ENCODE peak calls at places on chromosomes 6 and 20, in ten cellular contexts. G is HFF-Myc, U is Peyer's patch, C is MCF 10A, R is BE2C, Q is lower leg skin, M is ovary, V is mammary epithelial cell, P is astrocyte of the cerebellum, Y is cardiac muscle cell. Z is an unnamed sample.

GRCh38 chr20:58306421-58307261 is 2.9 kb upstream of the RAB22A start:
- DNase-seq in G (no peak), U (peak; percentile 75), C (peak; percentile 85), R (no peak), Q (peak; percentile 23), M (no peak), V (peak; percentile 98), P (no peak), Y (no peak), Z (no peak)

GRCh38 chr6:164825386-164825785 is 484.0 kb downstream of the C6orf118 start:
- DNase-seq in G (no peak), U (no peak), C (peak; percentile 14), R (no peak), Q (no peak), M (no peak), V (no peak), P (no peak), Y (no peak), Z (no peak)

GRCh38 chr6:61711849-61712248 is 574.2 kb downstream of the KHDRBS2 start:
- DNase-seq in G (no peak), U (no peak), C (peak; percentile 0), R (no peak), Q (no peak), M (no peak), V (no peak), P (no peak), Y (peak; percentile 30), Z (peak; percentile 1)

GRCh38 chr6:167580512-167580911 is 246.2 kb upstream of the AFDN start:
- DNase-seq in G (no peak), U (no peak), C (no peak), R (no peak), Q (no peak), M (no peak), V (no peak), P (no peak), Y (no peak), Z (no peak)

GRCh38 chr20:25863536-25864325 is 167.1 kb upstream of the ZNF337 start:
- DNase-seq in G (no peak), U (no peak), C (no peak), R (no peak), Q (no peak), M (no peak), V (no peak), P (no peak), Y (peak; percentile 45), Z (no peak)

GRCh38 chr6:116218172-116218633 is 35.7 kb downstream of the TSPYL4 start:
- DNase-seq in G (no peak), U (no peak), C (no peak), R (no peak), Q (no peak), M (no peak), V (no peak), P (no peak), Y (no peak), Z (no peak)

GRCh38 chr6:141484726-141485125 is 648.0 kb upstream of the GJE1 start:
- DNase-seq in G (no peak), U (peak; percentile 50), C (no peak), R (no peak), Q (no peak), M (no peak), V (peak; percentile 40), P (no peak), Y (no peak), Z (no peak)

GRCh38 chr6:109236140-109237081 is 141.1 kb downstream of the CEP57L1 start:
- DNase-seq in G (no peak), U (peak; percentile 79), C (no peak), R (peak; percentile 45), Q (no peak), M (no peak), V (no peak), P (no peak), Y (peak; percentile 80), Z (peak; percentile 11)

GRCh38 chr20:40811660-40812414 is 122.8 kb upstream of the MAFB start:
- DNase-seq in G (no peak), U (no peak), C (no peak), R (no peak), Q (no peak), M (no peak), V (no peak), P (no peak), Y (no peak), Z (no peak)
- TF ChIP-seq CTCF in G (peak; percentile 25), U (no peak), C (no peak), R (peak; percentile 19), Q (no peak), M (no peak), V (peak; percentile 3), P (no peak), Y (no peak), Z (peak; percentile 0)

GRCh38 chr6:162443101-162443500 is 284.5 kb downstream of the PRKN start:
- DNase-seq in G (no peak), U (no peak), C (peak; percentile 73), R (no peak), Q (no peak), M (no peak), V (no peak), P (no peak), Y (no peak), Z (peak; percentile 29)

GRCh38 chr6:162448294-162448693 is 279.3 kb downstream of the PRKN start:
- DNase-seq in G (no peak), U (no peak), C (no peak), R (no peak), Q (no peak), M (no peak), V (no peak), P (no peak), Y (peak; percentile 73), Z (no peak)

GRCh38 chr6:162442675-162443074 is 284.9 kb downstream of the PRKN start:
- DNase-seq in G (no peak), U (no peak), C (peak; percentile 17), R (peak; percentile 67), Q (no peak), M (no peak), V (no peak), P (peak; percentile 3), Y (peak; percentile 60), Z (peak; percentile 34)
- TF ChIP-seq CTCF in G (no peak), U (no peak), C (no peak), R (peak; percentile 89), Q (no peak), M (no peak), V (no peak), P (peak; percentile 45), Y (no peak), Z (peak; percentile 65)

GRCh38 chr20:47174844-47175243 is 181.7 kb downstream of the ZMYND8 start:
- DNase-seq in G (no peak), U (no peak), C (no peak), R (no peak), Q (no peak), M (no peak), V (no peak), P (no peak), Y (no peak), Z (no peak)

GRCh38 chr20:47178277-47178676 is 178.2 kb downstream of the ZMYND8 start:
- DNase-seq in G (no peak), U (no peak), C (no peak), R (no peak), Q (no peak), M (no peak), V (no peak), P (no peak), Y (no peak), Z (no peak)

GRCh38 chr20:47175501-47175900 is 181.0 kb downstream of the ZMYND8 start:
- DNase-seq in G (no peak), U (no peak), C (no peak), R (no peak), Q (no peak), M (no peak), V (no peak), P (no peak), Y (peak; percentile 50), Z (no peak)

GRCh38 chr20:47172579-47172978 is 183.9 kb downstream of the ZMYND8 start:
- DNase-seq in G (no peak), U (no peak), C (no peak), R (no peak), Q (no peak), M (no peak), V (no peak), P (no peak), Y (no peak), Z (no peak)

DNA sequence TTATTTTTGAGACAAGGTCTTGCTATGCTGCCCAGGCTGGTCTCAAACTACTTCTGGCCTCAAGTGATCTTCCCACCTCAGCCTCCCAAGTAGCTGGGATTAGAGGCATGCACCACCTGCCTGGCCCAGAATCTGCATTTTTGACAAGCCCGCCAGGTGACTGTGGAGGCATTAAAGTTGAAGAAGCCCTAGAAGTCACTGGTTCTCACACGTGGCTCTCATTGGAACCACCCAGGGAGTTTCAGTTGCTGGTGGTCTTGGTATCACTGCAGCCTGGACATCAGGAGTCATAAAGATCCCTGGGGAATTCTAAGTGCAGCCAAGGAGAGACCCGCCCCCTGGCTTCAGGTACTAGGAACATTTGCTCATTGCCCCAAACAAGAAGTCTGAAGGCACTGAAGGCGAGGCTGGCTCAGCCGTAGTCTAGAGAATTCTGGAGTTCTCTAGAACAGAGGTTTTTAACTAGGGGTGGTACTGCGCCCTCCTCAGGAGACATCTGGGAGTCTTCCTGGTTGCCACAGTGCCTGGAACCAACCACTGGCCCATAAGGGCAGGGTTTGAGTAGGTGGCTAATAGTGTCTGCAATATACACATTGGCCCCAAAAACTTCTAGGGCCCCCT is 182.8 kb downstream of the ZMYND8 start:
- DNase-seq in G (no peak), U (no peak), C (peak; percentile 3), R (no peak), Q (no peak), M (no peak), V (no peak), P (no peak), Y (no peak), Z (no peak)
- TF ChIP-seq CTCF in G (no peak), U (no peak), C (no peak), R (no peak), Q (no peak), M (no peak), V (no peak), P (no peak), Y (no peak), Z (no peak)

GRCh38 chr20:15240801-15241200 is 903.4 kb upstream of the FLRT3 start:
- DNase-seq in G (no peak), U (no peak), C (no peak), R (no peak), Q (no peak), M (no peak), V (no peak), P (no peak), Y (no peak), Z (no peak)

GRCh38 chr20:15232243-15232642 is 894.8 kb upstream of the FLRT3 start:
- DNase-seq in G (no peak), U (no peak), C (no peak), R (no peak), Q (no peak), M (no peak), V (no peak), P (no peak), Y (no peak), Z (no peak)

GRCh38 chr20:15239542-15240206 is 902.3 kb upstream of the FLRT3 start:
- DNase-seq in G (no peak), U (no peak), C (no peak), R (no peak), Q (no peak), M (no peak), V (no peak), P (no peak), Y (no peak), Z (no peak)

GRCh38 chr20:15235799-15236198 is 898.4 kb upstream of the FLRT3 start:
- DNase-seq in G (no peak), U (no peak), C (no peak), R (no peak), Q (no peak), M (no peak), V (no peak), P (no peak), Y (no peak), Z (no peak)

GRCh38 chr20:15236812-15237211 is 899.4 kb upstream of the FLRT3 start:
- DNase-seq in G (peak; percentile 29), U (peak; percentile 49), C (peak; percentile 65), R (peak; percentile 70), Q (no peak), M (no peak), V (peak; percentile 67), P (no peak), Y (no peak), Z (peak; percentile 26)
- TF ChIP-seq CTCF in G (peak; percentile 62), U (no peak), C (peak; percentile 63), R (peak; percentile 90), Q (no peak), M (no peak), V (peak; percentile 76), P (peak; percentile 52), Y (peak; percentile 46), Z (peak; percentile 38)